ENCODE peak calls at places on chromosome 11, in six cellular contexts. L, E, J, I, G and Q are unnamed samples. For H3K4me1, the result is how much of the 10 kb centered on the place peaks cover.

GRCh38 chr11:15911377-15912044 is 444.8 kb downstream of the SOX6 start:
- ATAC-seq in E (no peak), L (no peak), I (peak), J (peak), G (no peak), Q (no peak)

GRCh38 chr11:60992842-60993409 is 21.4 kb downstream of the CD6 start:
- ATAC-seq in J (no peak), E (no peak), I (peak), G (no peak), L (no peak), Q (no peak)

GRCh38 chr11:47899801-47900200 is 51.7 kb upstream of the NUP160 start:
- ATAC-seq in J (no peak), L (peak), I (no peak), E (no peak), G (no peak), Q (no peak)

GRCh38 chr11:95515379-95515778 is 274.2 kb downstream of the FAM76B start:
- ATAC-seq in I (no peak), L (no peak), E (no peak), J (no peak), G (no peak), Q (no peak)

GRCh38 chr11:17036666-17037658 is 22.7 kb upstream of the PLEKHA7 start:
- ATAC-seq in G (peak), J (no peak), L (no peak), E (peak), I (no peak), Q (no peak)

GRCh38 chr11:96147186-96147585 is 195.8 kb downstream of the MAML2 start:
- ATAC-seq in I (no peak), E (no peak), G (no peak), L (no peak), J (no peak), Q (no peak)

GRCh38 chr11:69155302-69156198 is at the start of gene SMIM38:
- ATAC-seq in J (no peak), E (peak), I (no peak), G (no peak), L (no peak), Q (no peak)

GRCh38 chr11:32154275-32154674 is 63.4 kb downstream of the RCN1 start:
- ATAC-seq in E (peak), L (no peak), J (no peak), I (no peak), G (no peak), Q (no peak)

GRCh38 chr11:69647761-69648497 is 7.0 kb downstream of the CCND1 start:
- ATAC-seq in G (no peak), J (no peak), I (no peak), E (peak), L (no peak), Q (no peak)

GRCh38 chr11:75490221-75491181 is 35.2 kb downstream of the GDPD5 start:
- ATAC-seq in J (no peak), L (no peak), G (no peak), E (peak), I (no peak), Q (no peak)

GRCh38 chr11:60944504-60945294 is 7.3 kb downstream of the SLC15A3 start:
- ATAC-seq in I (no peak), G (no peak), E (peak), J (no peak), L (no peak), Q (no peak)

GRCh38 chr11:72208281-72208680 is 8.3 kb upstream of the FOLR2 start:
- ATAC-seq in E (no peak), J (no peak), G (no peak), L (no peak), I (no peak), Q (no peak)

GRCh38 chr11:118715245-118715807 is 35.9 kb upstream of the TREH start:
- ATAC-seq in I (peak), E (no peak), J (no peak), L (no peak), G (peak), Q (peak)

GRCh38 chr11:13007702-13008435 is 1.2 kb upstream of the RASSF10 start:
- ATAC-seq in J (no peak), I (no peak), G (peak), L (no peak), E (no peak), Q (no peak)

GRCh38 chr11:23789938-23790371 is 706.9 kb upstream of the LUZP2 start:
- ATAC-seq in L (no peak), J (no peak), I (no peak), E (no peak), G (peak), Q (no peak)

GRCh38 chr11:118201966-118202365 is 22.8 kb downstream of the JAML start:
- ATAC-seq in E (no peak), L (no peak), I (no peak), G (no peak), J (no peak), Q (no peak)

GRCh38 chr11:16318320-16318719 is 38.0 kb downstream of the SOX6 start:
- ATAC-seq in I (no peak), G (no peak), L (no peak), J (no peak), E (no peak), Q (no peak)

GRCh38 chr11:119305556-119306372 is 11.2 kb downstream of the MCAM start:
- ATAC-seq in G (no peak), E (no peak), J (peak), L (peak), I (no peak), Q (no peak)

GRCh38 chr11:134401825-134402809 is 9.9 kb downstream of the B3GAT1 start:
- ATAC-seq in G (no peak), E (peak), J (no peak), L (no peak), I (no peak), Q (no peak)

GRCh38 chr11:115887727-115888126 is 383.5 kb upstream of the CADM1 start:
- ATAC-seq in L (no peak), E (no peak), G (no peak), J (no peak), I (no peak), Q (no peak)

GRCh38 chr11:69286358-69287327 is 7.3 kb upstream of the MYEOV start:
- ATAC-seq in J (no peak), L (no peak), E (no peak), G (peak), I (peak), Q (no peak)

GRCh38 chr11:106668147-106668546 is 350.1 kb downstream of the GUCY1A2 start:
- ATAC-seq in J (no peak), G (no peak), L (no peak), E (no peak), I (no peak), Q (no peak)

GRCh38 chr11:71371674-71372069 is 76.5 kb downstream of the DHCR7 start:
- ATAC-seq in L (no peak), E (peak), G (no peak), J (no peak), I (no peak), Q (no peak)

GRCh38 chr11:61494341-61495038 is 14.1 kb upstream of the LRRC10B start:
- ATAC-seq in G (peak), E (no peak), I (no peak), J (peak), L (no peak), Q (no peak)

GRCh38 chr11:11841121-11841604 is 609 bp upstream of the USP47 start:
- ATAC-seq in I (peak), G (peak), J (peak), L (no peak), E (peak), Q (peak)

GRCh38 chr11:70522613-70523311 is 124.4 kb downstream of the CTTN start:
- ATAC-seq in G (peak), I (no peak), L (no peak), E (no peak), J (no peak), Q (no peak)

GRCh38 chr11:78575478-78575877 is 814 bp upstream of the NARS2 start:
- ATAC-seq in L (no peak), I (no peak), J (no peak), E (no peak), G (no peak), Q (no peak)

GRCh38 chr11:118099838-118100570 is 13.2 kb upstream of the SMIM35 start:
- ATAC-seq in G (peak), E (no peak), J (peak), I (peak), L (no peak), Q (no peak)

DNA sequence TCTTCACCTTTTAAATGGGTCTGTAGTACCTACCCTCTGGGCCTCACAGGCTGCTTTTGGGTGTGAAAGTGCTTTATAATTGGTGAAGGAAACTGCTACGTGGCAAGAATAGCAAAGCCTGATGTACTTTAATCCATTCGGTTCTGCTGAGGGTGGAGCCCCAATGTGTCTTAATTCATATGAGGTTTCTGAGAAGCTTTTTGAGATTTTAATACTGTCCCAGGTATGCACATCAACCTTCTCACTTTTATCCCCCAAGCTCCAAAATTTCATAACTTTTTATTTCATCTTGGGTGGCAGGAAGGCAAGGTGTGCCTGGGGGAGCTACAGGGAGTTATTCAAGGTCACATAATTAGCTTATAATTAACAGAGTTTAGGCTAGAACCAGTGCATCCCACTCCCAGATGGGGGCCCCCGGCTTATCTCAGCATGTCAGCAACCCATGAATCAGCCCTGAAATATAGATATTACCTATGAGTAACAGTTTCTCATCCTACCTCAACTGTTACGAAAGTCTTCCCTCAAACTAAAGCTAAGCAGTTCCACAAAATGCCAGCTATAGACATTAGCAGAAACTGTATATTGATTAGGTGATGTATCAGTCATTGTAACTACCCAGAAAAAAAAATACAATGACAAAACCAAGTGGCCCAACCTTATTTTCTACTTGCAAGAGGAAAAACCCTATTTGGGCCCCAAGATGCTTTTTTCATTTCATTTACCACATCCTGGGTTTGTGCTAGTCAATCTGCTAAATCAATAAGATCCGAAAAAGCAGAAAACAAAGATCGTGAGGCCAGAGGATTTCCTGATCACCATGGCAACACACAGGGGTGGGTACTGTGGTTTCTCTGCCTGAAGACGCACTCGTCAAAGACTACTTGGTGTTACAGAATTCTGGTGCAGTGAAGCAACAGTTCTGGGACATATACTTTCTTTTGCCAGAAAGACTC is 26.7 kb downstream of the CD44 start:
- ATAC-seq in I (no peak), G (no peak), L (peak), J (no peak), E (peak), Q (peak)
- H3K4me1 ChIP-seq in I (under half), G (half or more), L (half or more), J (under half), E (half or more), Q (half or more)

GRCh38 chr11:87114093-87114492 is 76.4 kb downstream of the TMEM135 start:
- ATAC-seq in J (no peak), L (no peak), E (no peak), I (no peak), G (no peak), Q (no peak)
- H3K4me3 ChIP-seq in J (no peak), L (no peak), E (no peak), I (no peak), G (no peak), Q (no peak)

DNA sequence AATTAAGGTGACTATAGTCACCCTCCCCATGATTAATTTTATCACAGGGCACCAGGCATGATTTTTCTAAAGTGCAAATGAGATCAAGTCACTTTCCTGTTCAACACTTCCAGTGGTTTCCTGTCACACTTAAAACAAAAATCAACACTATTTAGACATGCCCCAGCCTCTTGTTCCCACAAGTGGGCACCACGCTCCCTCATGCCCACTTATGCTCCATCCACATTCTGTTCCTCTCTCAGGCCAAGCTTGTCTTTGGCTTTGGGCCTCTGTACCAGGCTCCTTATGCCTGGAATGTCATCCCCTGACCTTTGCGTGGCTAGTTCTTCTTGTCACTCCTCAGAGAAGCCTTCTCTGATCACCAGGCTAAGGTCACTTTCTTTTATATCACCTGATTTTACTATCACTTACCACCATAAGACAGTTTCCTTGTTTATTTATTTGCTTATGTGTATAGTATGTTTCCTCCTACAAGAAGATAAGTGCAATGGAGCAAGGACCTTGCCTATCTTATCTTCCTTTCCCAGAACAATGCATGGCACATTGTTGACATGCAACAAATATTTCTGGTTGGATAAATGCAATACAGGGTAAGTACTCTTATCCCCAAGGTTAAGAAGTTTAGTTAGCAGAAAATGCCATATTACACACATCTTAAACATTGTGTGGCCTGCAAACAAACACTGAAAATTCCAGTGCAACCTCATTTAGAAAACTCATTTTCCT is 50.9 kb upstream of the PANX1 start:
- ATAC-seq in J (no peak), G (no peak), L (no peak), E (no peak), I (no peak), Q (no peak)
- H3K27ac ChIP-seq in J (no peak), G (no peak), L (no peak), E (no peak), I (no peak), Q (no peak)

DNA sequence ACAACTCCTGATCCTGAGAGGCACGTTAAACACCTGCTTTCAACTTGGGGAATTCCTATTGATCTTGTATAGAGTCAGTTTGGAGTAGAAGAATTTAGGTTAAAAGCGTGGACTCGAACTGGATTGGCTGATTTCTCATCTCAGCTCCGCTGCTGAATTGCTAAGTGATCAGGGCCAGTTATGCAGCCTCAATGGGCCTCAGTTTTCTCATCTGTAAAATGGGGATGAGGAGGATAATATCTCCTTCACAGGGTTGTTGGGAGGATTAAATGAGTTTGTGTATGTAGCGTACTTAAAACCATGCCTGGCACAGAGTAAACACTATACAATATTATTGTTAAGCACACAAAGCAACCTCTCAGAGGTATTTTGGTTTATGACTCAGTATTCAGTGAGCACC is 53.2 kb upstream of the HEPHL1 start:
- ATAC-seq in G (no peak), J (no peak), I (no peak), E (no peak), L (no peak), Q (no peak)
- H3K4me1 ChIP-seq in G (under half), J (under half), I (under half), E (under half), L (under half), Q (under half)

DNA sequence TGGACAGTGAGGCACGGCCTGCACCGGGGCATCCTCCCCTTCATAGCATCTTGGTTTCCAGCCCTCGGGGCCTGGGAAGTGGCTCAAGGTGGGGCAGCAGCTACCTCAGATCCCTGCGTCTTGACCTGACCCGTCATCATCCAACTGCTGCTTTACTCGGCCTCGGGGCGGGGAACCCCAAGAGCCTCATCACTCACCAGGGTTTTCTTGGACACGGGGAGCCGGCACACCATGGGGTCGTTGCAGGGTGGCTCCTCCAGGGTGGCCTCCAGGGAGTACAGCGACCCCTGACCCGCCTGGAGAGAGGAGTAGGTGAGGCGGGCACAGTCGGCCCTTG is 651 bp downstream of the CTSF start:
- ATAC-seq in E (no peak), I (no peak), G (no peak), J (peak), L (no peak), Q (no peak)
- H3K4me3 ChIP-seq in E (no peak), I (peak), G (no peak), J (peak), L (no peak), Q (peak)

DNA sequence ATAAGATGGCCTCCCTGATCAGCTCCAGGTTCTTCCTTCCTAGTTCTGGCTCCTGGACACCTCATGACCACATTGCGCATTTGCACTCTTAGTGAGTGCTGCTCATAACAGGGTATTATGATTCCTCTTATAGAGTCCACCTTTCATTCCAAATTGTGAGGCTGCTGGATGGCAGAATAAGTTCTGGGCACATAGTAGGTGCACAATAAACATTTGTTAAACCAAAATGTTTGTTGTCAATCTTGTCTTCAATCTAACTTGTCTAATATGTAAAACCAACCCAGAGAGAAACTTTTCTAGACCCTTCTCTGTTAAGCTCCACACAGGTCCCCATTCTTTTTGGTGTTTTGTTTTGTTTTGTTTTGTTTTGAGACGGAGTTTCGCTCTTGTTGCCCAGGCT is 22.6 kb upstream of the ZBTB16 start:
- ATAC-seq in J (no peak), I (no peak), G (no peak), E (no peak), L (no peak), Q (no peak)
- H3K27ac ChIP-seq in J (peak), I (no peak), G (peak), E (no peak), L (no peak), Q (peak)

GRCh38 chr11:126630893-126631292 is 275.4 kb downstream of the ST3GAL4 start:
- ATAC-seq in I (no peak), J (no peak), G (no peak), L (no peak), E (no peak), Q (no peak)

GRCh38 chr11:126628790-126629621 is 273.5 kb downstream of the ST3GAL4 start:
- ATAC-seq in I (no peak), J (peak), L (no peak), G (no peak), E (no peak), Q (peak)

GRCh38 chr11:126627376-126627775 is 271.9 kb downstream of the ST3GAL4 start:
- ATAC-seq in L (no peak), I (no peak), G (no peak), E (no peak), J (no peak), Q (no peak)

GRCh38 chr11:126630488-126630887 is 275.0 kb downstream of the ST3GAL4 start:
- ATAC-seq in J (no peak), G (no peak), E (no peak), I (no peak), L (no peak), Q (no peak)

DNA sequence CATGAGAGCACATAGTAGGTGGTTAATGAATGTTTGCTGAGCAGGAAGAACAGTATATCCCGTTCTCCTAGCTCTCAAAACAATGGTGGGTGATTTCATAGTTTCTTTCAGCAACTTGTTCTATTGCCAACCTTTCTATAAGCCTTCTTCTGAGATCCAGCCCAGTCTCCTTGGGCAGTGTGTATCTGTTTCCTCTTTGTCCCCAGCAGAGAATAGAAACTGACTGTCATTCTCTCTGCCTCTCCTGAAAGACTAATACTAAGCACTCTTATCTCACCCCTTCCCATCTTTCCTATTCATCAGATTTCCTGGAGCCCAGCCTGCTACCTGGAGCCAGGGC is 272.9 kb downstream of the ST3GAL4 start:
- ATAC-seq in L (no peak), I (no peak), G (no peak), E (no peak), J (no peak), Q (no peak)
- H3K4me1 ChIP-seq in L (under half), I (under half), G (under half), E (under half), J (under half), Q (under half)

GRCh38 chr11:126305699-126306098 is 1.8 kb downstream of the DCPS start:
- ATAC-seq in I (no peak), G (no peak), L (peak), J (no peak), E (no peak), Q (no peak)

GRCh38 chr11:126308271-126308671 is 4.4 kb downstream of the DCPS start:
- ATAC-seq in E (no peak), L (no peak), I (no peak), J (peak), G (no peak), Q (no peak)

GRCh38 chr11:126304457-126305072 is 705 bp downstream of the DCPS start:
- ATAC-seq in E (peak), G (no peak), J (no peak), I (peak), L (no peak), Q (peak)

GRCh38 chr11:126310229-126310991 is 6.5 kb downstream of the DCPS start:
- ATAC-seq in I (peak), J (peak), L (no peak), E (peak), G (peak), Q (peak)

GRCh38 chr11:126307706-126308105 is 3.8 kb downstream of the DCPS start:
- ATAC-seq in G (no peak), E (no peak), J (no peak), L (no peak), I (no peak), Q (no peak)
- H3K4me3 ChIP-seq in G (no peak), E (no peak), J (peak), L (no peak), I (no peak), Q (no peak)

DNA sequence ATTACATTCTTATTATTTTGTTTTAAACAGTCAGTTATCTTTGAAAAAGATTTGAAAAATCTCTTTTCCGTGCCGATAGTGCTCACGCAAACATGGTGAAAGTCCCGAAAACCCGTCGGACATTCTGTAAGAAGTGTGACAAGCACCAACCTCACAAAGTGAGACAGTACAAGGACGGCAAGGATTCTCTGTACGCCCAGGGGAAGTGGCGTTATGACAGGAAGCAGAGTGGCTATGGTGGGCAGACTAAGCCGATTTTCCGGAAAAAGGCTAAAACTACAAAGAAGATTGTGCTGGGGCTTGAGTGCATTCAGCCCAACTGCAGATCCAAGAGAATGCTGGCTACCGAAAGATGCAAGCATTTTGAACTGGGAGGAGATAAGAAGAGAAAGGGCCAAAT is 28.7 kb upstream of the CTSD start:
- ATAC-seq in I (no peak), J (no peak), L (no peak), E (no peak), G (no peak), Q (no peak)
- H3K27ac ChIP-seq in I (no peak), J (no peak), L (no peak), E (no peak), G (no peak), Q (no peak)